ENCODE peak calls at places on chromosomes 2 and 18, in eight cellular contexts. O, T, S, D, H, N, M and F are unnamed samples.

GRCh38 chr2:29532451-29532850 is 388.9 kb downstream of the ALK start:
- DNase-seq in O (no peak), T (no peak), S (no peak), D (no peak), H (peak; percentile 32), N (no peak), M (no peak), F (no peak)

GRCh38 chr2:25330273-25330672 is 11.5 kb downstream of the DNMT3A start:
- DNase-seq in O (no peak), T (no peak), S (no peak), D (no peak), H (no peak), N (no peak), M (no peak), F (no peak)

GRCh38 chr2:174529916-174530315 is 43.1 kb upstream of the GPR155 start:
- DNase-seq in O (no peak), T (no peak), S (no peak), D (no peak), H (no peak), N (no peak), M (no peak), F (no peak)

GRCh38 chr2:173545364-173545734 is 190.7 kb downstream of the CDCA7 start:
- DNase-seq in O (peak; percentile 62), T (no peak), S (no peak), D (no peak), H (peak; percentile 2), N (peak; percentile 51), M (no peak), F (no peak)

GRCh38 chr2:65818873-65819451 is 386.6 kb upstream of the SPRED2 start:
- DNase-seq in O (no peak), T (no peak), S (no peak), D (no peak), H (no peak), N (no peak), M (no peak), F (no peak)

GRCh38 chr2:34828481-34828880 is 1229.4 kb upstream of the FAM98A start:
- DNase-seq in O (no peak), T (no peak), S (no peak), D (no peak), H (no peak), N (no peak), M (no peak), F (no peak)

GRCh38 chr2:100606740-100607343 is 44.0 kb downstream of the PDCL3 start:
- DNase-seq in O (no peak), T (peak; percentile 27), S (peak; percentile 57), D (no peak), H (peak; percentile 46), N (peak; percentile 61), M (no peak), F (no peak)

GRCh38 chr2:241739651-241740050 is 5.2 kb downstream of the D2HGDH start:
- DNase-seq in O (no peak), T (no peak), S (no peak), D (no peak), H (peak; percentile 86), N (no peak), M (no peak), F (no peak)

GRCh38 chr18:75201273-75201898 is 7.6 kb downstream of the PTGR3 start:
- DNase-seq in O (no peak), T (peak; percentile 53), S (no peak), D (peak; percentile 68), H (no peak), N (no peak), M (no peak), F (no peak)

GRCh38 chr18:45930953-45931352 is 36.2 kb downstream of the EPG5 start:
- DNase-seq in O (peak; percentile 15), T (no peak), S (no peak), D (no peak), H (no peak), N (no peak), M (no peak), F (no peak)

GRCh38 chr2:99389946-99390345 is 52.8 kb downstream of the EIF5B start:
- DNase-seq in O (no peak), T (no peak), S (no peak), D (no peak), H (no peak), N (no peak), M (no peak), F (no peak)

GRCh38 chr2:5587726-5588125 is 104.5 kb upstream of the SOX11 start:
- DNase-seq in O (no peak), T (no peak), S (no peak), D (no peak), H (no peak), N (no peak), M (no peak), F (no peak)

GRCh38 chr2:196257086-196257485 is 85.7 kb upstream of the STK17B start:
- DNase-seq in O (no peak), T (no peak), S (no peak), D (no peak), H (no peak), N (no peak), M (no peak), F (no peak)

GRCh38 chr2:88831792-88832248 is 140.3 kb downstream of the RPIA start:
- DNase-seq in O (peak; percentile 32), T (peak; percentile 47), S (peak; percentile 93), D (peak; percentile 65), H (peak; percentile 16), N (peak; percentile 66), M (peak; percentile 27), F (peak; percentile 83)

GRCh38 chr2:173119944-173120343 is 44.3 kb downstream of the MAP3K20 start:
- DNase-seq in O (no peak), T (no peak), S (no peak), D (no peak), H (no peak), N (no peak), M (no peak), F (no peak)

GRCh38 chr2:200306969-200307811 is 697 bp downstream of the SPATS2L start:
- DNase-seq in O (peak; percentile 61), T (peak; percentile 52), S (peak; percentile 60), D (peak; percentile 63), H (no peak), N (peak; percentile 42), M (peak; percentile 49), F (peak; percentile 47)

GRCh38 chr2:200306719-200306968 is 151 bp downstream of the SPATS2L start:
- DNase-seq in O (no peak), T (no peak), S (no peak), D (no peak), H (no peak), N (no peak), M (no peak), F (no peak)

GRCh38 chr2:200308421-200309295 is 2.2 kb downstream of the SPATS2L start:
- DNase-seq in O (no peak), T (no peak), S (no peak), D (no peak), H (peak; percentile 63), N (no peak), M (no peak), F (no peak)

GRCh38 chr2:200308001-200308400 is 1.5 kb downstream of the SPATS2L start:
- DNase-seq in O (no peak), T (no peak), S (no peak), D (no peak), H (peak; percentile 61), N (no peak), M (no peak), F (no peak)

GRCh38 chr2:200305797-200306718 is at the start of gene SPATS2L:
- DNase-seq in O (peak; percentile 87), T (peak; percentile 71), S (peak; percentile 83), D (peak; percentile 69), H (peak; percentile 86), N (peak; percentile 87), M (peak; percentile 76), F (peak; percentile 81)
- TF ChIP-seq POLR2A in O (no peak), T (peak; percentile 31), S (no peak), D (no peak), H (peak; percentile 68), N (peak; percentile 83), M (no peak), F (no peak)

GRCh38 chr2:200787351-200788128 is 24.2 kb upstream of the BZW1 start:
- DNase-seq in O (no peak), T (no peak), S (no peak), D (no peak), H (peak; percentile 98), N (peak; percentile 85), M (peak; percentile 61), F (peak; percentile 70)
- TF ChIP-seq POLR2A in O (no peak), T (no peak), S (no peak), D (no peak), H (peak; percentile 65), N (no peak), M (no peak), F (peak; percentile 33)

DNA sequence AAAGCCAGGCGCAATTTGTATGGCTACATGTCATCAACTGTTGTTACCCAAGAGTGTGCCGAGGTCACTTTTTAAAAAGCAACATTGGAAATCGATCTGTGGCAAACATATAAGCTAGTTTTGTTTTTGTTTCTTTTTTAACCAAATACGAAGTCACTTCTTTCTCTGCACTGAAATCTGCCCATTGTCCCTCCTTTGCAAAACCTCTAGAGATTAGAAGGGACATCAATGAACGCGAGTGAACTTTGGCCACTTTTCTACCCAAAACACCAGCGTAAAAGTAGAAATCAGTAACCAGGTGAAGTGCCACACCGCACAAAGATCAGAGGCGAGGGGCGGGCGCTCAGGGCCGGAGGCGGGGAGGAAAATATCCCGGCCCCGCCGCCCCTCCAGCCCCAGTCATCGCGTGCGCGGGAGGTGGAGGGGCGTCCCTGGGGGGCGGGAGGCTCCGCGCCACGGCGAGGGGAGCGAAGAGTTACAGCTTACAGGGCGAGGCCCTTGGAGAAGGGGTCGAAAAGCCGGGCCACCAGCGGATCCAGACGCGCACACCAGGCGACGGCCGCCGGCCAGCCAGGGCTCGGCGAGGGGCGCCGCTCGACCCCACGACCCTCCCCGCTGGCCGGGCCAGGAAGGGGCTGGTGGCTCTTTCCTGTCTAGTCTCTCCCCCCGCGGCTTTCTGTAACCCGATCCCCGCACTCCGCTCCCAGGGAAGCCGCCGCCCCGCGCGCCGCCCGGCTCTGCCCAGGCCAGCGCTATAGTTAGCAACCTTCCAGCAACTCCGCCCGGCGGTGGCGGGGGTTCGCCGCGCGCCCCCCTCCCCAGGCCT is 993 bp downstream of the RBMS1 start:
- DNase-seq in O (peak; percentile 84), T (peak; percentile 63), S (peak; percentile 70), D (peak; percentile 58), H (peak; percentile 67), N (peak; percentile 58), M (peak; percentile 81), F (peak; percentile 80)
- TF ChIP-seq POLR2A in O (no peak), T (peak; percentile 8), S (no peak), D (no peak), H (peak; percentile 75), N (peak; percentile 22), M (peak; percentile 50), F (peak; percentile 60)

GRCh38 chr18:48934400-48934707 is 16.4 kb downstream of the SMAD7 start:
- DNase-seq in O (no peak), T (no peak), S (no peak), D (no peak), H (no peak), N (no peak), M (no peak), F (no peak)

GRCh38 chr18:48931680-48932461 is 18.9 kb downstream of the SMAD7 start:
- DNase-seq in O (no peak), T (no peak), S (no peak), D (no peak), H (no peak), N (no peak), M (no peak), F (no peak)

GRCh38 chr18:48932462-48932818 is 18.3 kb downstream of the SMAD7 start:
- DNase-seq in O (no peak), T (no peak), S (no peak), D (no peak), H (no peak), N (no peak), M (no peak), F (no peak)

GRCh38 chr18:48933578-48934399 is 17.0 kb downstream of the SMAD7 start:
- DNase-seq in O (no peak), T (no peak), S (no peak), D (peak; percentile 45), H (no peak), N (no peak), M (no peak), F (peak; percentile 91)

GRCh38 chr18:48932822-48933510 is 17.8 kb downstream of the SMAD7 start:
- DNase-seq in O (no peak), T (no peak), S (no peak), D (no peak), H (no peak), N (no peak), M (no peak), F (no peak)
- TF ChIP-seq POLR2A in O (no peak), T (no peak), S (no peak), D (no peak), H (no peak), N (no peak), M (no peak), F (no peak)